ENCODE peak calls at places on chromosome 1, in ten cellular contexts. B is fibroblast of mammary gland; S is Kasumi-1; E is ecto neural progenitor cell; N is ELR; D is HuH-7.5; O is activated T-cell treated with anti-CD3 and anti-CD28 coated beads, Interleukin-2, amount 50 U/mL, for 4 hours; L is fibroblast of lung; Y is SW480; V is stomach. Q is an unnamed sample.

GRCh38 chr1:242477944-242478343 is 46.6 kb downstream of the PLD5 start:
- DNase-seq in D (no peak), E (no peak), B (no peak), V (no peak), L (no peak), O (no peak), N (no peak), Y (peak), S (no peak), Q (no peak)

GRCh38 chr1:182095946-182096345 is 34.4 kb upstream of the ZNF648 start:
- DNase-seq in E (no peak), B (no peak), N (no peak), V (no peak), Y (no peak), D (no peak), O (no peak), L (no peak), S (no peak), Q (no peak)

GRCh38 chr1:13832100-13832499 is 132.1 kb downstream of the PRDM2 start:
- DNase-seq in V (no peak), S (no peak), O (no peak), Y (no peak), D (no peak), L (no peak), N (no peak), B (no peak), E (no peak), Q (no peak)

GRCh38 chr1:20069932-20070331 is at the start of gene PLA2G5:
- DNase-seq in D (no peak), Y (no peak), O (no peak), N (no peak), B (peak), E (no peak), L (peak), V (no peak), S (no peak), Q (no peak)

GRCh38 chr1:114482585-114482984 is 28.4 kb downstream of the TRIM33 start:
- DNase-seq in D (no peak), B (no peak), N (no peak), V (no peak), S (peak), L (no peak), Y (no peak), O (no peak), E (no peak), Q (no peak)

GRCh38 chr1:24366707-24367106 is 46.9 kb downstream of the STPG1 start:
- DNase-seq in B (no peak), N (no peak), S (no peak), O (no peak), V (no peak), L (no peak), D (no peak), Y (no peak), E (no peak), Q (no peak)

GRCh38 chr1:54464031-54464476 is 57.9 kb upstream of the SSBP3 start:
- DNase-seq in L (no peak), V (no peak), N (peak), Y (no peak), B (peak), D (no peak), O (no peak), S (no peak), E (no peak), Q (peak)

GRCh38 chr1:93681095-93681548 is 515 bp downstream of the BCAR3 start:
- DNase-seq in E (peak), O (no peak), D (no peak), L (peak), N (no peak), Y (no peak), S (no peak), B (no peak), V (no peak), Q (peak)

GRCh38 chr1:67850611-67851075 is 17.4 kb upstream of the GNG12 start:
- DNase-seq in Y (peak), B (peak), E (no peak), D (no peak), O (no peak), L (peak), N (peak), S (no peak), V (peak), Q (no peak)

GRCh38 chr1:197234581-197234980 is 33.5 kb upstream of the CRB1 start:
- DNase-seq in Y (no peak), L (no peak), S (no peak), D (no peak), O (no peak), B (no peak), V (no peak), N (no peak), E (no peak), Q (no peak)

GRCh38 chr1:26021647-26022403 is at the start of gene EXTL1:
- DNase-seq in D (no peak), N (no peak), O (no peak), V (no peak), E (peak), Y (no peak), S (peak), B (no peak), L (peak), Q (no peak)

GRCh38 chr1:226001852-226002666 is 2.9 kb upstream of the SDE2 start:
- DNase-seq in D (no peak), B (peak), V (peak), S (peak), N (peak), O (peak), L (no peak), E (peak), Y (peak), Q (peak)

GRCh38 chr1:11925938-11926292 is 312 bp downstream of the KIAA2013 start:
- DNase-seq in O (no peak), N (no peak), E (peak), V (no peak), L (no peak), Y (no peak), S (no peak), B (no peak), D (no peak), Q (no peak)

GRCh38 chr1:227612658-227613057 is 49.3 kb downstream of the ZNF678 start:
- DNase-seq in N (no peak), S (no peak), B (no peak), D (no peak), V (no peak), O (no peak), E (no peak), Y (no peak), L (no peak), Q (no peak)

GRCh38 chr1:235663628-235664027 is 14.0 kb upstream of the GNG4 start:
- DNase-seq in E (no peak), L (no peak), V (no peak), D (no peak), N (no peak), S (no peak), Y (no peak), O (no peak), B (no peak), Q (no peak)

GRCh38 chr1:53502641-53503432 is 43.6 kb downstream of the DMRTB1 start:
- DNase-seq in V (no peak), Y (peak), L (no peak), N (no peak), D (no peak), S (no peak), B (no peak), E (peak), O (no peak), Q (no peak)

GRCh38 chr1:50368179-50369007 is 54.9 kb downstream of the DMRTA2 start:
- DNase-seq in S (peak), Y (peak), O (no peak), D (peak), B (peak), L (peak), N (peak), E (peak), V (peak), Q (peak)

GRCh38 chr1:210505601-210506564 is 177.2 kb downstream of the HHAT start:
- DNase-seq in E (no peak), N (no peak), D (no peak), O (no peak), V (no peak), Y (no peak), B (no peak), S (no peak), L (no peak), Q (no peak)

GRCh38 chr1:11838349-11839272 is 9.0 kb downstream of the NPPA start:
- DNase-seq in Y (peak), O (peak), V (peak), B (peak), D (peak), L (peak), E (peak), N (peak), S (peak), Q (peak)

GRCh38 chr1:94962745-94963265 is 35.9 kb upstream of the CNN3 start:
- DNase-seq in D (peak), L (peak), V (peak), E (no peak), S (peak), Y (peak), B (peak), O (no peak), N (peak), Q (peak)

GRCh38 chr1:15820478-15820877 is 13.0 kb upstream of the UQCRHL start:
- DNase-seq in V (no peak), D (no peak), E (no peak), N (no peak), B (no peak), Y (peak), S (no peak), L (no peak), O (no peak), Q (no peak)

GRCh38 chr1:12775443-12775842 is 1.9 kb downstream of the PRAMEF12 start:
- DNase-seq in O (no peak), V (no peak), E (no peak), Y (no peak), D (no peak), B (no peak), N (no peak), L (no peak), S (no peak), Q (no peak)

GRCh38 chr1:153598309-153599172 is 14.4 kb downstream of the S100A16 start:
- DNase-seq in E (no peak), L (peak), Y (no peak), O (no peak), D (no peak), B (peak), V (no peak), S (peak), N (peak), Q (peak)